ENCODE peak calls at places on chromosome 20, in four cellular contexts. T is EL, O is iris pigment epithelial cell, P is LHCN-M2. B is an unnamed sample.

GRCh38 chr20:62511300-62511914 is 35.6 kb upstream of the GATA5 start:
- DNase-seq in P (no peak), O (no peak), T (no peak), B (no peak)

GRCh38 chr20:37251836-37252477 is 9.7 kb downstream of the GHRH start:
- DNase-seq in O (no peak), T (no peak), P (no peak), B (no peak)

GRCh38 chr20:36359668-36360406 is 53.7 kb downstream of the DLGAP4 start:
- DNase-seq in O (no peak), P (no peak), T (no peak), B (no peak)

GRCh38 chr20:45909817-45910669 is 1.9 kb downstream of the PLTP start:
- DNase-seq in T (no peak), P (no peak), O (no peak), B (no peak)

GRCh38 chr20:4295226-4295625 is 279.9 kb upstream of the RNF24 start:
- DNase-seq in T (no peak), O (no peak), P (no peak), B (no peak)

GRCh38 chr20:51446656-51447055 is 95.9 kb downstream of the NFATC2 start:
- DNase-seq in O (peak; percentile 75), P (peak; percentile 88), T (peak; percentile 94), B (no peak)

GRCh38 chr20:33559994-33560393 is 70.1 kb downstream of the CBFA2T2 start:
- DNase-seq in T (no peak), O (no peak), P (no peak), B (no peak)

GRCh38 chr20:6916938-6917337 is 149.5 kb downstream of the BMP2 start:
- DNase-seq in P (no peak), T (no peak), O (no peak), B (no peak)

GRCh38 chr20:44495802-44496481 is 20.3 kb downstream of the TTPAL start:
- DNase-seq in P (peak; percentile 99), O (peak; percentile 97), T (peak; percentile 97), B (no peak)